ENCODE peak calls at places on chromosomes 11 and 22, in four cellular contexts. P, J, L and U are unnamed samples.

GRCh38 chr11:61712911-61713310 is 32.7 kb downstream of the DAGLA start:
- DNase-seq in P (no peak), J (no peak), L (no peak), U (no peak)

GRCh38 chr22:33861216-33861875 is 58.9 kb downstream of the LARGE1 start:
- DNase-seq in L (no peak), J (no peak), P (peak), U (no peak)

GRCh38 chr22:44181912-44182590 is 1.3 kb downstream of the PARVG start:
- DNase-seq in P (no peak), L (no peak), J (no peak), U (no peak)

GRCh38 chr11:83256602-83257340 is 29.4 kb downstream of the CCDC90B start:
- DNase-seq in J (no peak), L (no peak), P (no peak), U (no peak)

GRCh38 chr11:39617971-39618370 is 1841.5 kb downstream of the LRRC4C start:
- DNase-seq in P (no peak), J (no peak), L (no peak), U (no peak)

GRCh38 chr11:119103793-119104192 is 2.1 kb upstream of the DPAGT1 start:
- DNase-seq in P (no peak), L (no peak), J (no peak), U (no peak)

GRCh38 chr11:77345621-77346020 is 44.1 kb upstream of the GDPD4 start:
- DNase-seq in P (no peak), L (peak), J (no peak), U (peak)

GRCh38 chr11:68439355-68440065 is 21.0 kb upstream of the PPP6R3 start:
- DNase-seq in P (no peak), L (no peak), J (no peak), U (no peak)

GRCh38 chr11:112100457-112100856 is 13.8 kb downstream of the SDHD start:
- DNase-seq in L (peak), J (no peak), P (no peak), U (no peak)

GRCh38 chr11:16986434-16987204 is 27.6 kb downstream of the PLEKHA7 start:
- DNase-seq in P (peak), J (no peak), L (peak), U (no peak)

GRCh38 chr11:57460017-57460755 is at the start of gene RTN4RL2:
- DNase-seq in J (no peak), L (peak), P (peak), U (peak)

GRCh38 chr22:18078329-18079041 is 695 bp downstream of the PEX26 start:
- DNase-seq in L (no peak), P (peak), J (no peak), U (peak)

GRCh38 chr11:60700689-60701508 is 1.5 kb downstream of the MS4A8 start:
- DNase-seq in P (no peak), L (no peak), J (no peak), U (no peak)
- TF ChIP-seq CTCF in P (peak), L (peak), J (no peak), U (no peak)

GRCh38 chr11:35183526-35183925 is 44.6 kb downstream of the CD44 start:
- DNase-seq in L (no peak), J (no peak), P (no peak), U (no peak)

GRCh38 chr11:35179466-35180135 is 40.6 kb downstream of the CD44 start:
- DNase-seq in L (peak), J (no peak), P (no peak), U (no peak)

GRCh38 chr11:35180311-35181233 is 41.6 kb downstream of the CD44 start:
- DNase-seq in P (no peak), J (no peak), L (peak), U (peak)

GRCh38 chr11:35185696-35186095 is 46.7 kb downstream of the CD44 start:
- DNase-seq in J (no peak), P (no peak), L (no peak), U (peak)

GRCh38 chr11:35182317-35182939 is 43.5 kb downstream of the CD44 start:
- DNase-seq in J (no peak), P (no peak), L (no peak), U (no peak)
- H3K4me3 ChIP-seq in J (no peak), P (no peak), L (no peak), U (no peak)

DNA sequence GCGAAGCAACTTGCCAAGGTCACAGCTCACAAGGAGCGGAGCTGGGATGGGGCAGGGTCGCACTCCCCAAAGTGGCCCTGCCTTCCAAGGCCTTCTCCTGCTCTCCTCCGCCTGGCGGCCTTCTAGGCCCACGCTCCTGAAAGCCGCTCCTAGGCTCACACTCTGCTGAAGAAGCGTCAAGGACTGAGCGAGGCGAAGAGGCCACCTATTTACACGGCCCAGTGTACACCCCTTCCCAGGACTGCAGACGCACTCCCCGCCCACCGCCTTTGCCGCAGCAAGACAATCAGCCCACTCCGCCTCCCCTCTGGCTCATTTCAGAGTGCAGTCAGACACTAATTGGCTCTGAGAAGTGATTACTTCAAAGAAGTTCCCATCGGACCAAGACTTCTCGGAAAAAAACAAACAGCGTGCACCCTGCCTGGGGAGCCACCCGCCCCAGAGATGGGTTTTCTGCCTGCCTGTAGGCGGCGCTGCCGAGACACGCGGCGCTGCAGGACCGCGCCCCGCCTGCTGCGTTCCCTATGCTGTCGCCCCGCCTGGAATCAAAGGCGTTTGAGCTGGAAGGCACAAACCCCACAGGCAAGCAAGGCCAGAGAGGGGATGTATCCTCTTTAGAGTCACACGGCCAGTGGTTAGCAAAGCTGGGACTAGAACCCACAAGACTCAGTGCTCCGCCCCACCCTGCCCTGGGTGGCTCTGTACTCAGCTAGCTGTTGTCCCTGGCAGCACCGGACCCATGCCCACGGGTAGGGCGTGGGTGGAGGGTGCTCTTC is 414.8 kb downstream of the BUD13 start:
- DNase-seq in P (peak), L (no peak), J (no peak), U (no peak)
- TF ChIP-seq CTCF in P (peak), L (no peak), J (no peak), U (no peak)

GRCh38 chr11:73311394-73311869 is 3.4 kb downstream of the ARHGEF17 start:
- DNase-seq in L (no peak), J (no peak), P (no peak), U (no peak)

GRCh38 chr11:73314121-73314948 is 6.3 kb downstream of the ARHGEF17 start:
- DNase-seq in L (peak), J (no peak), P (peak), U (peak)

GRCh38 chr11:73313652-73314051 is 5.6 kb downstream of the ARHGEF17 start:
- DNase-seq in P (no peak), L (no peak), J (no peak), U (no peak)

GRCh38 chr11:73312036-73312435 is 4.0 kb downstream of the ARHGEF17 start:
- DNase-seq in J (no peak), L (no peak), P (no peak), U (no peak)

DNA sequence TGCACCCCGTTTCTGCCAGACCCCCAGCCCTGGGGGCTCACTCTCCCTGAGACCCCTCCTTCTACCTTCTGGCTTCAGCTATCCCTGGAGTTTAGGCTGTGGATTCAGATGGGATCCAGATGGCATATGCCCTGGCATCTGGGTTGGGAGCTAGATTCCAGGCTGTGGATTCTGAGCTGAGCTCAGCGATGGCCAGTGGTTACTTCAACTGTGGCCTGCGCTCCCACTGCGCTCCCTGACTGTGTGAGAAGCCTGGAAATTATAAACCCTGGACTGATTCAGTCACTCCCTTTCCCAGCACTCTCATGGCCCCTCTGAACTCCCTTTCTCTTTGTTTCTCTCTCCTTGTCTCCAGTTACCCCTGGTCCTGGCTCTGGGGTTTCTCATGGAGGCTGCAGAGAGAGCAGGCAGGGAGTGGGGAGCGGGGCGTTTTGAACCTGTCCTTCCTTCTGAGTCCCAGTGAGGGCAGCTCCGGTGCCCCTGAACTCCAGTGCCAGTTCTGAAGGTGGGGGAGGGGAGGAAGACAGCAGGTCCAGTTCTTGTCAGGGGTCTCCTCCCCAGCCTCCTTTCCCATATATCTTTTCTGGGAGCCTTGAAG is 4.8 kb downstream of the ARHGEF17 start:
- DNase-seq in J (no peak), P (no peak), L (peak), U (peak)
- H3K4me3 ChIP-seq in J (peak), P (peak), L (peak), U (peak)

GRCh38 chr22:35039625-35040024 is 26.3 kb upstream of the ISX start:
- DNase-seq in P (no peak), L (no peak), J (no peak), U (peak)

GRCh38 chr22:35033635-35034296 is 32.2 kb upstream of the ISX start:
- DNase-seq in L (no peak), J (no peak), P (no peak), U (no peak)

GRCh38 chr22:35032571-35032970 is 33.4 kb upstream of the ISX start:
- DNase-seq in J (no peak), P (no peak), L (no peak), U (no peak)

GRCh38 chr22:35034963-35035362 is 31.0 kb upstream of the ISX start:
- DNase-seq in J (no peak), P (no peak), L (no peak), U (no peak)

GRCh38 chr22:35037089-35037488 is 28.9 kb upstream of the ISX start:
- DNase-seq in J (peak), L (no peak), P (no peak), U (peak)
- TF ChIP-seq CTCF in J (no peak), L (peak), P (no peak), U (peak)

GRCh38 chr22:24429411-24430365 is 2.3 kb downstream of the ADORA2A start:
- DNase-seq in J (no peak), P (peak), L (peak), U (no peak)

GRCh38 chr22:24426859-24427499 is 420 bp upstream of the ADORA2A start:
- DNase-seq in J (no peak), L (no peak), P (no peak), U (no peak)

GRCh38 chr22:24426436-24426835 is 963 bp upstream of the ADORA2A start:
- DNase-seq in J (no peak), P (no peak), L (no peak), U (no peak)

GRCh38 chr22:24428751-24429410 is 1.5 kb downstream of the ADORA2A start:
- DNase-seq in J (no peak), P (peak), L (no peak), U (no peak)

GRCh38 chr22:24427500-24428164 is at the start of gene ADORA2A:
- DNase-seq in P (peak), J (no peak), L (no peak), U (no peak)
- H3K4me3 ChIP-seq in P (peak), J (no peak), L (no peak), U (no peak)

GRCh38 chr11:134124660-134125451 is 56.0 kb downstream of the JAM3 start:
- DNase-seq in J (no peak), P (peak), L (peak), U (peak)
- TF ChIP-seq CTCF in J (no peak), P (no peak), L (no peak), U (no peak)

GRCh38 chr22:50267591-50268390 is 2.4 kb downstream of the MAPK11 start:
- DNase-seq in P (peak), L (peak), J (no peak), U (peak)
- H3K4me3 ChIP-seq in P (peak), L (peak), J (peak), U (peak)

DNA sequence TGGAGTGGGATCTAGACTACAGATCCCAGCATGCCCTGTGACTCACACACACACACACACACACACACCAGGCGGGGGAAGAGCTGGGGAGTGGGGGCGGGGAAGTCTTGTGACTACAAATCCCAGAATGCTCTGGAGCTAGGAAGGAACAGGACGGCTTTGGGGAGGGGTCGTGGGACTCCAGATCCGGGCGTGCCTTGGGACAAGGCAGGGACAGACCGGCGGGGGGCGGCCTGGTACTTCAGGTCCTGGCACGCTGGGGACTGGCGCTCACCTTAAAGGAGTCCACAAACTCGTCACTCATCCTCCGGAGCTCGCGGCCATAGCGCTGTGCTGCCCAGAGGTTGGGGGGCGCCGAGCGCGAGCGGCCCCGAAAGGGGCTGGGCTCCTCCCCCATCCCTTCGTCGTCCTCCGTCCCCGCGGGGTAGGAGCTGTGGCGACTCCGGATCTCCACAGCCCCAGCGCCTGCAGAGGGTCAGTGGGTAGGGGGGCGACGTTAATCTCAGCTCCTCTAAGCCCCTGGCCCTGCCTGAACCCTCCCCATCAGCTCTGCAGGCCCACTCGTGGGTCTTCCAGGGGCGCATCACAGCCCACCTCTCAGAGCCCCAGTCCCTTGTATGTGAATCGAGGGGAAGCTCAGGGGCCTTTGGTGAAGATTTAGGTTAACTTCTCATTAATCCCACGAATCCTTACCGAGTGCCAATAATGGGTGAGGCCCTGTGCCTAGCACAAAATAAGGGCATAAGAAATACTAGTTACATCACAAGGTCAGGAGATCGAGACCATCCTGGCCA is 12.9 kb downstream of the BAD start:
- DNase-seq in P (peak), L (peak), J (peak), U (peak)
- TF ChIP-seq CTCF in P (peak), L (no peak), J (no peak), U (no peak)

DNA sequence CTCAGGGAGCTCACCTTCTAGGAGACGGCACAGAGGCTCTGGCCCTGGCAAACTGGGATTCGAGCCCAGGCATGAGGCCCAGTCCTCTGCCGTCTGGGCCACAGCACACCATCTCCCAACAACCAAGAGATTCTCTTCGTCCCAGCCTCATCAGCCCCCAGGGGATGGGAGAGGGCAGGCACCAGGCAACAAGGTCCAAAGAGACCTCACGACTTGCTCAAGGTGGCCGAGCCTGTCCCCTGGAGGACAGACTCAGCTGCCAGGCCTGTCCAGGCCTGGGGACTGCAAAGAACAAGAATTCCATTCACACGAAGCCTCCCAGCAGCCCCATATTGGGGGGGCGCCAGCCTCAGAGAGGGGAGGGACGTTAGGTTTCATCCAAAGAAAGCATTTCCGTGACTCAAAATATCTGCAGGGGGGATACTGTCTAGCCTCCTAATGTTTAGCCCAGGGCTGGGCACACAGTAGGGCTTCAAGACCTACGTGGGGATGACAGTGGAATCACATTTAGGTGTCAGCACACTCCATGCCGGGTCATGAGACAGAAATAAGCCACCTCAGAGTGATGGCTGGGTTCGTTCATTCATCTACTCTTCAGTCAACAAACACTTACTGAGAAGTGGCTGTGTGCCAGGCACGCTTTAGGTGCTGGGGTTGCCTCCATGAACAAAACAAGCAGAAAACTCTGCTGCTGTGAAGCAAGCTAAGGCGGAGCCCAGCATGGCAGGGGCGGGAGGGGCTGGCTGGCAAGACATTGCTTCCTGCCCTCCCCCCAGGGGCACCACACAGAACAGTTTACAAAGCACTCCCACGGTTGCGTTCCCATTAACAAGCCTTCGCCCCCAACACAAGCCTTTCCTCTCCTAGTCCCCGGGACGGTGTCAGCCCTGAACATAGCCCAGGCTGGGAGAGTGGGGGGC is 1.2 kb downstream of the CARNS1 start:
- DNase-seq in P (peak), L (peak), J (no peak), U (no peak)
- H3K4me3 ChIP-seq in P (no peak), L (no peak), J (peak), U (no peak)